ENCODE peak calls at places on chromosomes 4 and X, in six cellular contexts. One of them, this sample, is unnamed.
A peak's percentile ranks its signal among the peaks of the same experiment; 100 is the strongest.

GRCh38 chr4:25884040-25884788 is 21.4 kb upstream of the SEL1L3 start:
- DNase-seq in H4: peak; percentile 51
- DNase-seq in Daoy: peak; percentile 72
- DNase-seq in A549: no peak
- DNase-seq in SK-N-MC: no peak
- DNase-seq in pulmonary artery endothelial cell: peak; percentile 46
- DNase-seq in this sample: peak; percentile 61

GRCh38 chr4:21946858-21947257 is 1.7 kb downstream of the KCNIP4 start:
- DNase-seq in H4: no peak
- DNase-seq in Daoy: no peak
- DNase-seq in A549: no peak
- DNase-seq in SK-N-MC: no peak
- DNase-seq in pulmonary artery endothelial cell: no peak
- DNase-seq in this sample: no peak

GRCh38 chr4:159386620-159387019 is 283.7 kb downstream of the RAPGEF2 start:
- DNase-seq in H4: no peak
- DNase-seq in Daoy: no peak
- DNase-seq in A549: no peak
- DNase-seq in SK-N-MC: no peak
- DNase-seq in pulmonary artery endothelial cell: no peak
- DNase-seq in this sample: no peak

GRCh38 chr4:158538176-158538575 is 16.5 kb downstream of the RXFP1 start:
- DNase-seq in H4: no peak
- DNase-seq in Daoy: peak; percentile 39
- DNase-seq in A549: no peak
- DNase-seq in SK-N-MC: no peak
- DNase-seq in pulmonary artery endothelial cell: no peak
- DNase-seq in this sample: no peak

GRCh38 chr4:113481820-113482219 is 279.7 kb downstream of the CAMK2D start:
- DNase-seq in H4: no peak
- DNase-seq in Daoy: no peak
- DNase-seq in A549: no peak
- DNase-seq in SK-N-MC: no peak
- DNase-seq in pulmonary artery endothelial cell: no peak
- DNase-seq in this sample: no peak

GRCh38 chrX:115344885-115345653 is 55.6 kb downstream of the LUZP4 start:
- DNase-seq in H4: peak; percentile 94
- DNase-seq in Daoy: peak; percentile 91
- DNase-seq in A549: peak; percentile 91
- DNase-seq in SK-N-MC: peak; percentile 82
- DNase-seq in pulmonary artery endothelial cell: peak; percentile 84
- DNase-seq in this sample: peak; percentile 93

GRCh38 chr4:161256716-161257115 is 907.1 kb downstream of the FSTL5 start:
- DNase-seq in H4: peak; percentile 27
- DNase-seq in Daoy: no peak
- DNase-seq in A549: peak; percentile 29
- DNase-seq in SK-N-MC: no peak
- DNase-seq in pulmonary artery endothelial cell: no peak
- DNase-seq in this sample: peak; percentile 27

GRCh38 chrX:43949669-43950068 is 23.5 kb downstream of the NDP start:
- DNase-seq in H4: peak; percentile 12
- DNase-seq in Daoy: peak; percentile 40
- DNase-seq in A549: peak; percentile 48
- DNase-seq in SK-N-MC: no peak
- DNase-seq in pulmonary artery endothelial cell: no peak
- DNase-seq in this sample: no peak

GRCh38 chr4:26753642-26754041 is 107.0 kb upstream of the STIM2 start:
- DNase-seq in H4: no peak
- DNase-seq in Daoy: peak; percentile 11
- DNase-seq in A549: no peak
- DNase-seq in SK-N-MC: no peak
- DNase-seq in pulmonary artery endothelial cell: no peak
- DNase-seq in this sample: no peak

GRCh38 chr4:179536694-179537093 is 2094.5 kb upstream of the AGA start:
- DNase-seq in H4: no peak
- DNase-seq in Daoy: no peak
- DNase-seq in A549: no peak
- DNase-seq in SK-N-MC: no peak
- DNase-seq in pulmonary artery endothelial cell: no peak
- DNase-seq in this sample: no peak

GRCh38 chrX:71995122-71995521 is 84.5 kb downstream of the NHSL2 start:
- DNase-seq in H4: no peak
- DNase-seq in Daoy: no peak
- DNase-seq in A549: no peak
- DNase-seq in SK-N-MC: no peak
- DNase-seq in pulmonary artery endothelial cell: no peak
- DNase-seq in this sample: no peak

GRCh38 chr4:165443276-165443675 is 64.5 kb downstream of the CPE start:
- DNase-seq in H4: no peak
- DNase-seq in Daoy: no peak
- DNase-seq in A549: no peak
- DNase-seq in SK-N-MC: no peak
- DNase-seq in pulmonary artery endothelial cell: no peak
- DNase-seq in this sample: no peak

GRCh38 chr4:1614854-1615595 is 69.1 kb downstream of the FAM53A start:
- DNase-seq in H4: no peak
- DNase-seq in Daoy: no peak
- DNase-seq in A549: no peak
- DNase-seq in SK-N-MC: no peak
- DNase-seq in pulmonary artery endothelial cell: no peak
- DNase-seq in this sample: no peak

GRCh38 chr4:15106417-15106816 is 104.1 kb downstream of the CPEB2 start:
- DNase-seq in H4: no peak
- DNase-seq in Daoy: no peak
- DNase-seq in A549: peak; percentile 13
- DNase-seq in SK-N-MC: no peak
- DNase-seq in pulmonary artery endothelial cell: no peak
- DNase-seq in this sample: no peak

GRCh38 chrX:108993909-108994308 is 257.5 kb upstream of the IRS4 start:
- DNase-seq in H4: no peak
- DNase-seq in Daoy: no peak
- DNase-seq in A549: no peak
- DNase-seq in SK-N-MC: no peak
- DNase-seq in pulmonary artery endothelial cell: no peak
- DNase-seq in this sample: no peak

GRCh38 chrX:130108647-130109428 is 1.5 kb downstream of the ELF4 start:
- DNase-seq in H4: peak; percentile 42
- DNase-seq in Daoy: peak; percentile 68
- DNase-seq in A549: peak; percentile 74
- DNase-seq in SK-N-MC: no peak
- DNase-seq in pulmonary artery endothelial cell: no peak
- DNase-seq in this sample: peak; percentile 39

GRCh38 chr4:133997440-133997839 is 204.1 kb downstream of the PABPC4L start:
- DNase-seq in H4: no peak
- DNase-seq in Daoy: no peak
- DNase-seq in A549: no peak
- DNase-seq in SK-N-MC: no peak
- DNase-seq in pulmonary artery endothelial cell: no peak
- DNase-seq in this sample: no peak

GRCh38 chr4:157270552-157270951 is 50.0 kb downstream of the GRIA2 start:
- DNase-seq in H4: no peak
- DNase-seq in Daoy: no peak
- DNase-seq in A549: no peak
- DNase-seq in SK-N-MC: no peak
- DNase-seq in pulmonary artery endothelial cell: no peak
- DNase-seq in this sample: no peak

This sample was measured in MCF 10A.